ENCODE peak calls at places on chromosomes 6 and 20, in four cellular contexts. M is brain microvascular endothelial cell; N is effector CD4-positive, alpha-beta T cell; X is posterior cingulate gyrus. F is an unnamed sample.

GRCh38 chr6:68876792-68877493 is 241.9 kb downstream of the ADGRB3 start:
- DNase-seq in M (no peak), N (no peak), X (no peak), F (no peak)

GRCh38 chr20:19971121-19971520 is 46.0 kb upstream of the NAA20 start:
- DNase-seq in M (no peak), N (no peak), X (no peak), F (no peak)

GRCh38 chr6:168583126-168583525 is 142.1 kb downstream of the SMOC2 start:
- DNase-seq in M (no peak), N (no peak), X (no peak), F (no peak)

GRCh38 chr20:59222239-59222981 is 58.8 kb downstream of the ZNF831 start:
- DNase-seq in M (peak), N (peak), X (peak), F (peak)

GRCh38 chr20:37516697-37517370 is 4.2 kb upstream of the NNAT start:
- DNase-seq in M (no peak), N (no peak), X (no peak), F (no peak)

GRCh38 chr20:25294459-25295385 is 46.8 kb downstream of the PYGB start:
- DNase-seq in M (peak), N (peak), X (peak), F (peak)

GRCh38 chr6:39339557-39340555 is 17.4 kb upstream of the KCNK16 start:
- DNase-seq in M (no peak), N (no peak), X (no peak), F (no peak)

GRCh38 chr6:122616877-122617276 is 6.7 kb downstream of the PKIB start:
- DNase-seq in M (no peak), N (no peak), X (no peak), F (no peak)

GRCh38 chr6:24720131-24720603 is 1.2 kb upstream of the C6orf62 start:
- DNase-seq in M (peak), N (peak), X (peak), F (no peak)

GRCh38 chr6:132604635-132605150 is 15.2 kb upstream of the TAAR5 start:
- DNase-seq in M (no peak), N (no peak), X (no peak), F (no peak)

GRCh38 chr6:39388526-39389371 is 66.2 kb upstream of the KCNK16 start:
- DNase-seq in M (no peak), N (no peak), X (no peak), F (no peak)

GRCh38 chr6:168895102-168895812 is 358.4 kb downstream of the THBS2 start:
- DNase-seq in M (peak), N (peak), X (peak), F (peak)

GRCh38 chr20:57663681-57664451 is 43.6 kb upstream of the ZBP1 start:
- DNase-seq in M (no peak), N (no peak), X (peak), F (no peak)

GRCh38 chr6:100664274-100665040 is 199.7 kb upstream of the SIM1 start:
- DNase-seq in M (no peak), N (no peak), X (no peak), F (no peak)

GRCh38 chr6:170026272-170027110 is 264.4 kb downstream of the DLL1 start:
- DNase-seq in M (no peak), N (no peak), X (no peak), F (no peak)

GRCh38 chr20:6269163-6269873 is 146.5 kb upstream of the FERMT1 start:
- DNase-seq in M (no peak), N (no peak), X (no peak), F (no peak)

GRCh38 chr6:35445691-35446090 is 6.4 kb upstream of the FANCE start:
- DNase-seq in M (no peak), N (no peak), X (no peak), F (no peak)

GRCh38 chr6:29964904-29965872 is 22.9 kb downstream of the HLA-A start:
- DNase-seq in M (peak), N (peak), X (peak), F (no peak)

GRCh38 chr6:145015739-145016558 is 719.4 kb downstream of the EPM2A start:
- DNase-seq in M (peak), N (no peak), X (no peak), F (peak)

GRCh38 chr6:152552616-152553209 is 84.4 kb downstream of the SYNE1 start:
- DNase-seq in M (peak), N (peak), X (peak), F (no peak)

GRCh38 chr6:47371875-47372255 is 62.2 kb upstream of the TNFRSF21 start:
- DNase-seq in M (no peak), N (no peak), X (no peak), F (no peak)

GRCh38 chr6:42406296-42407280 is 45.1 kb downstream of the TRERF1 start:
- DNase-seq in M (peak), N (no peak), X (no peak), F (no peak)

GRCh38 chr6:40425192-40425919 is 161.8 kb downstream of the LRFN2 start:
- DNase-seq in M (no peak), N (no peak), X (peak), F (no peak)

GRCh38 chr20:34316191-34316814 is 13.1 kb upstream of the AHCY start:
- DNase-seq in M (peak), N (no peak), X (no peak), F (no peak)

GRCh38 chr6:130827247-130828149 is at the start of gene SMLR1:
- DNase-seq in M (no peak), N (no peak), X (no peak), F (no peak)

GRCh38 chr6:151335930-151336329 is 55.4 kb downstream of the ZBTB2 start:
- DNase-seq in M (no peak), N (no peak), X (no peak), F (no peak)

GRCh38 chr6:6978731-6979130 is 129.0 kb upstream of the RREB1 start:
- DNase-seq in M (no peak), N (no peak), X (no peak), F (no peak)

GRCh38 chr6:44537306-44538049 is 150.0 kb downstream of the CDC5L start:
- DNase-seq in M (no peak), N (no peak), X (no peak), F (no peak)

GRCh38 chr20:46557231-46557956 is 6.9 kb upstream of the OCSTAMP start:
- DNase-seq in M (no peak), N (no peak), X (no peak), F (no peak)

GRCh38 chr6:14129572-14129971 is 12.0 kb downstream of the CD83 start:
- DNase-seq in M (peak), N (no peak), X (peak), F (no peak)

GRCh38 chr6:11779308-11780096 is 899 bp upstream of the ADTRP start:
- DNase-seq in M (no peak), N (no peak), X (peak), F (no peak)